ENCODE peak calls at places on chromosomes 1 and 21, in ten cellular contexts. L, H, R, F, T, J, A, M, V and U are unnamed samples.
A peak's percentile ranks its signal among the peaks of the same experiment; 100 is the strongest.

GRCh38 chr1:109412551-109412950 is 13.7 kb downstream of the PSMA5 start:
- DNase-seq in L (no peak), H (no peak), R (no peak), F (no peak), T (no peak), J (no peak), A (no peak), M (no peak), V (no peak), U (no peak)

GRCh38 chr21:45593162-45594022 is 50.1 kb upstream of the PCBP3 start:
- DNase-seq in L (no peak), H (no peak), R (no peak), F (no peak), T (no peak), J (no peak), A (no peak), M (no peak), V (no peak), U (peak; percentile 28)

GRCh38 chr1:208374391-208374941 is 130.3 kb upstream of the PLXNA2 start:
- DNase-seq in L (no peak), H (no peak), R (no peak), F (no peak), T (no peak), J (no peak), A (peak; percentile 13), M (no peak), V (no peak), U (no peak)

GRCh38 chr1:100528861-100529260 is 9.1 kb upstream of the GPR88 start:
- DNase-seq in L (no peak), H (no peak), R (no peak), F (peak; percentile 16), T (no peak), J (no peak), A (no peak), M (no peak), V (no peak), U (no peak)

GRCh38 chr1:232628335-232629214 is 1.4 kb downstream of the SIPA1L2 start:
- DNase-seq in L (peak; percentile 27), H (no peak), R (no peak), F (no peak), T (no peak), J (no peak), A (peak; percentile 44), M (no peak), V (no peak), U (no peak)

GRCh38 chr1:25676488-25676887 is 59.9 kb downstream of the MAN1C1 start:
- DNase-seq in L (no peak), H (no peak), R (no peak), F (no peak), T (peak; percentile 66), J (no peak), A (no peak), M (no peak), V (no peak), U (no peak)

GRCh38 chr1:211375286-211375818 is 48.7 kb downstream of the TRAF5 start:
- DNase-seq in L (no peak), H (no peak), R (no peak), F (no peak), T (no peak), J (no peak), A (no peak), M (no peak), V (no peak), U (no peak)

GRCh38 chr1:163071381-163072255 is 2.5 kb downstream of the RGS4 start:
- DNase-seq in L (peak; percentile 41), H (peak; percentile 67), R (peak; percentile 60), F (peak; percentile 75), T (peak; percentile 55), J (peak; percentile 74), A (peak; percentile 77), M (peak; percentile 43), V (peak; percentile 46), U (no peak)

GRCh38 chr1:16046865-16047264 is 3.3 kb downstream of the CLCNKB start:
- DNase-seq in L (no peak), H (no peak), R (no peak), F (no peak), T (no peak), J (no peak), A (peak; percentile 43), M (no peak), V (no peak), U (no peak)

GRCh38 chr1:7670334-7671145 is 100.6 kb upstream of the VAMP3 start:
- DNase-seq in L (no peak), H (peak; percentile 70), R (no peak), F (no peak), T (no peak), J (peak; percentile 44), A (no peak), M (no peak), V (no peak), U (no peak)

GRCh38 chr1:1092890-1093609 is 18.9 kb upstream of the RNF223 start:
- DNase-seq in L (no peak), H (no peak), R (no peak), F (no peak), T (no peak), J (no peak), A (peak; percentile 19), M (no peak), V (no peak), U (peak; percentile 38)

GRCh38 chr1:48693180-48693579 is 83.5 kb downstream of the BEND5 start:
- DNase-seq in L (no peak), H (no peak), R (no peak), F (no peak), T (no peak), J (no peak), A (no peak), M (no peak), V (no peak), U (no peak)

GRCh38 chr1:194102607-194103006 is 916.2 kb upstream of the B3GALT2 start:
- DNase-seq in L (no peak), H (no peak), R (no peak), F (no peak), T (no peak), J (no peak), A (peak; percentile 6), M (no peak), V (no peak), U (no peak)

DNA sequence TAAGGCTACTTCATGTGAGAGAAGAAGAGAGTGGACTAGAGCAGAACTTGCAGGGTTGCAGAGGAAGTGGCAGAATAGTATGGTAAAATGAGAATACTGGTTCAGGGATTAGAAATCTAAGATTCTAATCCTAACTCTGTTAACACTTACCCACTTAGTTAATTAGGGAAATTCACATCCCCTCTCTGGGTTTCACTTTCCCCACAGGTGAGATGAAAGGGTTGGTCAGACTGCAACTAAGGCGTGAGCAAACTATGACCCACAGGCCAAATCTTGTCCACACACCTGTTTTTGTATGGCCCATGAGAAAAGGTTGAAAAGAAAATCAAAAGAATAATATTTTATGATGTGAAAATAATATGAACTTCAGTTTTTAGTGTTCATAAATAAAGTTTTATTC is 117.5 kb downstream of the MACF1 start:
- DNase-seq in L (no peak), H (no peak), R (no peak), F (no peak), T (no peak), J (no peak), A (no peak), M (no peak), V (no peak), U (no peak)
- H3K27ac ChIP-seq in L (peak overlapping the region; percentile 1), H (peak overlapping the region; percentile 15), R (no peak overlapping the region), F (no peak overlapping the region), T (no peak overlapping the region), J (no peak overlapping the region), A (no peak overlapping the region), M (no peak overlapping the region), V (no peak overlapping the region), U (no peak overlapping the region)

GRCh38 chr1:84619383-84620093 is 45.3 kb upstream of the CTBS start:
- DNase-seq in L (no peak), H (no peak), R (peak; percentile 80), F (no peak), T (no peak), J (no peak), A (peak; percentile 37), M (no peak), V (peak; percentile 19), U (no peak)
- TF ChIP-seq CTCF in L (no peak), H (no peak), R (no peak), F (no peak), T (no peak), J (no peak), A (no peak), M (no peak), V (no peak), U (no peak)

GRCh38 chr21:25566645-25567044 is 40.6 kb downstream of the MRPL39 start:
- DNase-seq in L (no peak), H (no peak), R (no peak), F (no peak), T (no peak), J (no peak), A (no peak), M (no peak), V (no peak), U (no peak)

GRCh38 chr21:25565272-25566199 is 41.7 kb downstream of the MRPL39 start:
- DNase-seq in L (no peak), H (no peak), R (no peak), F (no peak), T (no peak), J (no peak), A (no peak), M (no peak), V (no peak), U (no peak)

GRCh38 chr21:25562660-25563059 is 44.6 kb downstream of the MRPL39 start:
- DNase-seq in L (no peak), H (no peak), R (no peak), F (no peak), T (no peak), J (no peak), A (no peak), M (no peak), V (no peak), U (no peak)

GRCh38 chr21:25563399-25564116 is 43.7 kb downstream of the MRPL39 start:
- DNase-seq in L (no peak), H (no peak), R (no peak), F (no peak), T (no peak), J (no peak), A (no peak), M (no peak), V (no peak), U (no peak)

DNA sequence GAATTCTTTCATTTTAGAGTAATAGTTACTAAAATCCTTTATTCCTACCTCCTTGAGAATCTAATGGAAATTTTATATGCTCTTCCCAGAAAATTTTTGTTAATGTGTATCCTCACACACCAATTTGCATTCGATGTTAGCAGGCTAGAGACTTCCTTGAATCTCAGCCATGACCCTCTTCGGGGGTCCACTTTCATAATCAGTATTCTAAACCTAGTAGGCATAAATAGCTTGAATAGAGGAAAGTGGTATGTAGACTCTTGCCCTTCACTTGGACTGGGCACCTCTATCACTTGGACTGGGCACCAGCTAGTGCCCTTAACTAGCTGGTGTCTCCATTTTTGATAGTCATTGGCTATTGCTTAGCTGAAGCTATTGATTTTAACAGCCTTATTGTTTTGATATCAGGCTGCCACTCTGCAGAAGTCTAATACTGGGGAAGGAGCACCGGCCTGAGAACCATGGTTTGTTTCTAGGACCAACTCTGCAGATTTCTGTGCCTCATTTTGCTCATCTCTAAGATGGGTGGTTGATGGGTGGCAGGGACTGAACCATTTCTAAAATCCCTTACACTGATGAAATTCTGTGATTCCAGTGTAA is 42.8 kb downstream of the MRPL39 start:
- DNase-seq in L (no peak), H (no peak), R (no peak), F (no peak), T (no peak), J (no peak), A (no peak), M (no peak), V (no peak), U (no peak)
- H3K4me3 ChIP-seq in L (no peak overlapping the region), H (no peak overlapping the region), R (no peak overlapping the region), F (peak overlapping the region; percentile 80), T (no peak overlapping the region), J (no peak overlapping the region), A (no peak overlapping the region), M (no peak overlapping the region), V (no peak overlapping the region), U (no peak overlapping the region)

GRCh38 chr1:187933562-187934419 is 1105.0 kb downstream of the PLA2G4A start:
- DNase-seq in L (no peak), H (no peak), R (no peak), F (no peak), T (no peak), J (no peak), A (no peak), M (no peak), V (no peak), U (no peak)
- H3K27ac ChIP-seq in L (no peak overlapping the region), H (no peak overlapping the region), R (no peak overlapping the region), F (no peak overlapping the region), T (peak overlapping the region; percentile 80), J (no peak overlapping the region), A (no peak overlapping the region), M (no peak overlapping the region), V (no peak overlapping the region), U (no peak overlapping the region)